ENCODE peak calls at places on chromosomes 7 and 10, in eight cellular contexts. A is HFFc6, D is hepatocyte, W is adrenal gland, N is stomach, R is AG10803, Y is cardiac fibroblast, P is A549. K is an unnamed sample.

GRCh38 chr10:10489086-10489485 is 528.6 kb upstream of the CELF2 start:
- DNase-seq in P (no peak), N (no peak), D (no peak), W (no peak), R (peak), A (no peak), Y (peak), K (no peak)

GRCh38 chr10:59718246-59718645 is 8.6 kb upstream of the SLC16A9 start:
- DNase-seq in D (no peak), Y (no peak), P (no peak), R (no peak), N (no peak), W (no peak), A (no peak), K (no peak)

GRCh38 chr10:27625452-27626345 is 119.9 kb downstream of the MKX start:
- DNase-seq in Y (no peak), W (no peak), R (peak), N (no peak), D (no peak), P (no peak), A (no peak), K (no peak)

GRCh38 chr7:149125189-149125863 is 798 bp downstream of the ZNF425 start:
- DNase-seq in N (no peak), A (no peak), P (no peak), Y (peak), R (no peak), D (no peak), W (peak), K (no peak)

GRCh38 chr10:119348516-119349240 is 141.3 kb downstream of the GRK5 start:
- DNase-seq in R (peak), P (no peak), Y (peak), A (no peak), W (no peak), N (no peak), D (no peak), K (no peak)

GRCh38 chr10:132521466-132522102 is 16.0 kb upstream of the INPP5A start:
- DNase-seq in P (no peak), R (no peak), W (peak), Y (no peak), N (no peak), D (no peak), A (no peak), K (no peak)

GRCh38 chr10:78274491-78274890 is 240.8 kb downstream of the RPS24 start:
- DNase-seq in A (no peak), D (no peak), R (no peak), N (no peak), W (no peak), P (no peak), Y (no peak), K (no peak)

GRCh38 chr7:91250706-91251105 is 13.5 kb upstream of the FZD1 start:
- DNase-seq in W (no peak), R (no peak), P (no peak), D (no peak), N (no peak), Y (no peak), A (no peak), K (no peak)

GRCh38 chr10:31112961-31113360 is 81.3 kb upstream of the ZNF438 start:
- DNase-seq in R (no peak), W (no peak), A (no peak), Y (no peak), D (no peak), N (no peak), P (no peak), K (no peak)

GRCh38 chr10:7410800-7411670 is at the start of gene SFMBT2:
- DNase-seq in W (peak), R (peak), N (peak), D (peak), P (peak), Y (peak), A (peak), K (peak)

GRCh38 chr10:3813986-3814831 is 29.2 kb upstream of the KLF6 start:
- DNase-seq in P (no peak), W (no peak), Y (peak), R (peak), N (no peak), D (no peak), A (no peak), K (no peak)

GRCh38 chr7:1123721-1124120 is 35.8 kb downstream of the GPER1 start:
- DNase-seq in Y (peak), N (peak), P (peak), R (peak), A (no peak), D (peak), W (peak), K (no peak)

GRCh38 chr10:72276013-72276387 is 2.3 kb downstream of the DDIT4 start:
- DNase-seq in P (peak), Y (peak), R (no peak), W (peak), A (no peak), D (no peak), N (peak), K (peak)

GRCh38 chr10:49212783-49213182 is 24.6 kb upstream of the TMEM273 start:
- DNase-seq in P (no peak), R (no peak), W (no peak), D (no peak), N (no peak), A (no peak), Y (no peak), K (no peak)

GRCh38 chr7:130063036-130063435 is 7.3 kb upstream of the KLHDC10 start:
- DNase-seq in R (peak), W (peak), N (peak), Y (peak), P (peak), D (peak), A (peak), K (peak)

GRCh38 chr7:6430271-6430940 is 17.3 kb downstream of the DAGLB start:
- DNase-seq in Y (peak), P (no peak), A (peak), W (no peak), D (no peak), R (peak), N (no peak), K (no peak)

GRCh38 chr10:30383366-30383765 is 34.3 kb upstream of the MTPAP start:
- DNase-seq in A (no peak), N (no peak), P (no peak), D (no peak), R (peak), W (no peak), Y (no peak), K (no peak)

GRCh38 chr7:148622887-148623585 is 32.5 kb downstream of the C7orf33 start:
- DNase-seq in N (no peak), Y (no peak), A (no peak), P (no peak), W (peak), D (no peak), R (peak), K (no peak)

GRCh38 chr7:66355762-66356161 is 150.6 kb downstream of the TPST1 start:
- DNase-seq in Y (peak), N (no peak), P (no peak), W (no peak), R (peak), A (no peak), D (no peak), K (no peak)

GRCh38 chr7:147541261-147541660 is 1049.3 kb upstream of the C7orf33 start:
- DNase-seq in A (no peak), Y (no peak), R (no peak), D (no peak), W (no peak), N (no peak), P (no peak), K (no peak)

GRCh38 chr10:65313406-65313805 is 1612.4 kb upstream of the LRRTM3 start:
- DNase-seq in D (no peak), Y (peak), A (no peak), P (no peak), W (no peak), N (no peak), R (peak), K (no peak)

GRCh38 chr7:1046722-1047679 is 2.7 kb downstream of the GPR146 start:
- DNase-seq in D (no peak), N (peak), W (no peak), A (no peak), R (no peak), P (no peak), Y (no peak), K (peak)

GRCh38 chr10:49128854-49129253 is 5.0 kb downstream of the FAM170B start:
- DNase-seq in R (no peak), P (no peak), W (no peak), D (no peak), A (no peak), Y (no peak), N (no peak), K (no peak)

GRCh38 chr10:43136995-43137700 is 1.1 kb upstream of the CSGALNACT2 start:
- DNase-seq in W (peak), A (no peak), D (no peak), P (no peak), Y (peak), N (no peak), R (peak), K (no peak)

DNA sequence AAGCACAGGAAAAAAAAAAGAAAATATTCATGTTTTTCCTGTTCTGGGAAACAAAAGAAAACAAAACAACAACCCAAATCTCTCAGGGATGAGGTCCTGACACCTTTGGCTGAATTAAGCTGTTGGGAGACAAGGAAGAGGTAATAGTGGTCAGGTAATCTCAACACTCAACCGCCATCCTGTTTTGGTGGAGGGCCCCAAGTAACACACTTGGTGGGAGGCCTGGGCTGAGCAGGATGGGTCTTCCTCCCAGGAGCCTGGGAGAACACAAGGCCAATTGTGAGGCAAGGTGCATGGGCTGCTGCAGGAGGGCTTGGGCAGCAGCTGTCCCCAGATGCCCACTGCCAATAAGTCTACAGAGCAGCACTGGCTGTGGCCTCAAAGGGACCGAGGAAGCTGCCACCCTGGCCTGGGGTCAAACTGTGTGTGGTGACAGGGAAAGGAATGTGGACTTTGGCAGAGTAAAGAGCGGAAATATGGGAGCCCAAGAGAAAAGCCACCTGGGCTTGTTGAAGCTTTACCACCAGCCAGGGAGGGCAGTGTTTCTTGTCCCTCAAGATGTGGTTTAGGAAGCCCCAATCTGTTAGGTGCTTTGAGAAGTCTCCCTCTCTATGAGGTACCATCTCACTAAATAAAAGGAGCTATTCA is 93.5 kb upstream of the SLC25A13 start:
- DNase-seq in N (peak), D (peak), W (no peak), P (no peak), A (no peak), Y (no peak), R (no peak), K (peak)
- TF ChIP-seq CTCF in N (no peak), D (peak), W (no peak), P (no peak), A (peak), Y (no peak), R (no peak), K (no peak)

DNA sequence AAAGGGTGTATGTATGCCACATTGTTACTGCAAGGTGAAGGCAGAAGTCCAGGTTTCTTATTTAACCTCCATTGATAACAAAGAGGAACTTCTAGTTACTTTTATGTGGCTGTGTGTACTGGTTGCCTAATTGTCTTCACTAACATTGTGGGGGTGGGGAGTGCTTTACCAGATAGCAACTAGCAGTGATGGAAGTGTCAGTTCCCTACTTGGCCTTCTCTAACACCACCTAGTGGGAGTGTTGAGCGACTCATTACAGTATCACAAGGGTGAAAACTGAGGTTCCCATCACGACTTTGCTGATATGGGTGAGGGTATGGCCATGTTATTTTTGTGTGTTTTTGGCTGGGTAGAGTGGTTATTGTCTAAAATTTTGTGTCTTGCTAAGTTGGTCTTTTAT is 274.4 kb downstream of the THSD7A start:
- DNase-seq in A (no peak), D (peak), P (peak), Y (peak), R (no peak), N (no peak), W (peak), K (peak)
- TF ChIP-seq CTCF in A (no peak), D (peak), P (peak), Y (peak), R (peak), N (no peak), W (no peak), K (peak)

DNA sequence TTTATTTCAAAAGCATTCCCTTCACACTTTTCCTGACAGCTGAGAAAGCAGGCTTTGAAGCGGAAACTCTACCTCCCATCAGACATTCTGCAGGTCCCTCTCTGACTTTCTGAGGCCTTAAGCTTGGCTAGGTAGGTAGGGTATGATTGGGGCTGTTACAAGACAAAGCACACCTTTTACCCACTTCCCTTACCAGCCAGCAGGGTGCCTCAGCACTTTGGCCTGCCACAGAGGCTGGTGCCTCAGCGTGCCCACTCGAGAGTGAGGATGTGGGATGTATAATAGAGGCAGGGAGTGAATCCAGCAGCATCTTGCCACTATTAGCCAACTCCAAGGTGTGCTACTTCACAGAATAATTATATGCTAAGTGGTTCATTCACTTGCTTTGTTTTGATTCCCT is 70.3 kb upstream of the PDE1C start:
- DNase-seq in N (no peak), R (no peak), D (no peak), W (no peak), A (no peak), Y (no peak), P (no peak), K (no peak)
- TF ChIP-seq CTCF in N (no peak), R (no peak), D (no peak), W (no peak), A (no peak), Y (peak), P (no peak), K (no peak)

DNA sequence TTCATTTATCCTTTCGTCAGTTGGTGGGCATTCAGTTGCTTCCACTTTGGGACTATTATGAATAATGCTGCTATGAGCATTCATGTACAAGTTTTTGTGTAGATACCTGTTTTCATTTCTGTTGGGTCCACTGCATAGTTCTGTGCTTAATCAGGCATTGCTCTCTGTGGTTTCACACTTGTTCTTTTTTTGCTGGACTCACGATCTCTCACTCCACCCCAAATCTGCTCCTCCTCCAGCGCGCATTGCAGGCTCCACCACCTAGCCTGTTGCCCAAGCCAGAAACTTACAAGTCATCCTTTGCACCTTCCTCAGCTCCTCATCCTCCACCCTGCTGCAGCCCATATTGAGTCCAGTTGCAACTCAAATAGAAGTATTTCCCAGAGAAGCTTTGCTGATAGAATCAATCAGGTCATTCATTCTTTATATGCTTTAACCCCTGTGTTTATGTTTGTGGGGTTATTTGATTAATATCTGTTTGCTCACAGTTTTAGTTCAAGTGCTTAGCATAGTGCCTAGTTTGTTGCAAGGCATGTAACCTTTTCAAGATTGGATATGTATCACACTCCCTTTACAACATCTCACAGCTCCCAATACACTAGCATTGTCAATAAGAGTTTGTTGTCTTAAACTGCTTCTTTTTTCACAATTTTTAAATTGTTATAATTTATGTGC is 16.6 kb upstream of the AFAP1L2 start:
- DNase-seq in W (no peak), R (no peak), Y (no peak), D (no peak), A (no peak), N (no peak), P (no peak), K (no peak)
- TF ChIP-seq CTCF in W (no peak), R (no peak), Y (no peak), D (no peak), A (no peak), N (no peak), P (no peak), K (no peak)